ENCODE peak calls at places on chromosome 18, in four cellular contexts. B, X, S and I are unnamed samples.

GRCh38 chr18:28523758-28524475 is 347.0 kb upstream of the CDH2 start:
- DNase-seq in B (no peak), X (no peak), S (no peak), I (no peak)

GRCh38 chr18:12515550-12515949 is 107.8 kb downstream of the PRELID3A start:
- DNase-seq in B (no peak), X (no peak), S (no peak), I (no peak)

GRCh38 chr18:48488388-48488850 is 50.4 kb upstream of the CTIF start:
- DNase-seq in B (peak), X (no peak), S (peak), I (peak)

GRCh38 chr18:69432847-69433246 is 32.2 kb downstream of the DOK6 start:
- DNase-seq in B (no peak), X (no peak), S (no peak), I (no peak)

GRCh38 chr18:48575658-48576453 is 37.0 kb downstream of the CTIF start:
- DNase-seq in B (no peak), X (no peak), S (no peak), I (no peak)

GRCh38 chr18:67266591-67267237 is 249.8 kb downstream of the DSEL start:
- DNase-seq in B (no peak), X (no peak), S (peak), I (no peak)

GRCh38 chr18:78769502-78770113 is 210.0 kb upstream of the SALL3 start:
- DNase-seq in B (no peak), X (no peak), S (no peak), I (no peak)

GRCh38 chr18:61589053-61589723 is 256.0 kb downstream of the CDH20 start:
- DNase-seq in B (no peak), X (no peak), S (no peak), I (no peak)

GRCh38 chr18:36950282-36950681 is 121.4 kb downstream of the KIAA1328 start:
- DNase-seq in B (no peak), X (no peak), S (no peak), I (no peak)

GRCh38 chr18:54776282-54776977 is 51.8 kb upstream of the RAB27B start:
- DNase-seq in B (no peak), X (no peak), S (peak), I (no peak)

GRCh38 chr18:55268629-55269275 is 309.5 kb upstream of the CCDC68 start:
- DNase-seq in B (no peak), X (no peak), S (no peak), I (no peak)

GRCh38 chr18:9876523-9876866 is 9.3 kb upstream of the TXNDC2 start:
- DNase-seq in B (no peak), X (no peak), S (no peak), I (no peak)
- H3K27ac ChIP-seq in B (no peak), X (no peak), S (peak), I (no peak)

GRCh38 chr18:46002934-46003333 is 35.8 kb upstream of the EPG5 start:
- DNase-seq in B (no peak), X (no peak), S (no peak), I (no peak)
- H3K27ac ChIP-seq in B (no peak), X (no peak), S (no peak), I (no peak)

DNA sequence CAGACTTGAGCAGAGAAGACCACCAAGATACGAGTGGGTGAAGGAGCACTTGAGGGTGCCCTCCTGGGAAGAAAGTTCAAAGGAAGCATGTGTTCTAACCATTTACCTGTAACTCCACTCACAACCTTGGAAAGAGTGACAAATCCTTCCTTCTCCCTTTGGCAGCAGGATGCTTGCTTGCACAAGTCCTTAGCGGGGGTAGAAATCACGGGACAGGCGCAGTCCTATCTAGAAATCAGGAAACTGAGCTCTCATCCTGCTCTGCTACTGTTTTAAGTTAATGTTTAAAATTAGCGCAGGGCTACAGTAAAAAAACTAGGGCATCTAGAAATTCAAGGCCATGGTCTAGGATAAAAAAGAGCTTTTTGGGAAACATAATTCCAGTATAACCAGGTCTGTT is 100.9 kb upstream of the PTPRM start:
- DNase-seq in B (no peak), X (no peak), S (no peak), I (no peak)
- H3K27ac ChIP-seq in B (no peak), X (no peak), S (no peak), I (no peak)

DNA sequence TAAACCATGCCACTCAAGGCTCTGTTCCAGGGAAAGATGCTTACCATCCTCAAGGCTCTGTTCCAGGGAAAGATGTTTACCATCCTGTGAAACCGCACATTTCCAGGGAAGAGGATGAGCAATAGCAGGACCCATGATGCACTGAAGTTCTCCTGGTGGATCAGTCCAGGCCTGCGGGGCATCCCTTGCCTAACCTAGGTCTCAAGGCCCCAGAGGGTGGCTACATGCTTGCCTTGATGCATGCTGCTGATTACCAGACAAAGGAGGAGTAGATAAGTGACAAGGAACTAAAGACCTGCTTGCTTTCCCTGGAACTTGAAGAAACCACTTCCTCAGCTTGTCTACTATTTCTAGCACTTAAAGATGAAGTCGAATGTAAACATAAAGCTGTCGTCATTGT is 111.0 kb upstream of the LINC00305 start:
- DNase-seq in B (no peak), X (no peak), S (no peak), I (peak)
- H3K27ac ChIP-seq in B (no peak), X (no peak), S (no peak), I (no peak)

DNA sequence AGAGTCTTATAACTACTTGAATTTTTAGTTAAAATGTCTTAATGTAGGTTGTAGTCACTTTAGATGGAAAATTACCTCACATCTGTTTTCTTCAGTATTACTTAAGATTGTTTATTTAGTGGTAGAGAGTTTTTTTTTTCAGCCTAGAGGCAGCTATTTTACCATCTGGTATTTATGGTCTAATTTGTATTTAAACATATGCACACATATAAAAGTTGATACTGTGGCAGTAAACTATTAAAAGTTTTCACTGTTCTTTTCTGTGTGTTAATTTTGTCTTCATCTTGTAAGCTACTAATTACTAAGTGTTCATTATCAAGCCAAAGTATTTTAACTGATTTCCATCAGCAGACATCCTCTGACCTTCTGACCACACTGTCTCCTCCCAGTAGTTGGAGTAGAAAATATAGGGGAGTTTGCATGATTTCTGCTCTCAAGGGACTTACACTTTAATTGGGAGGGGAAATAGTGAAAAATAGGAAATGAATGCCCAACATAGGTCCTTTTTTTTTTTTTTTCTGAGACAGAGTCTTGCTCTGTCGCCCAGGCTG is 4.3 kb downstream of the PMAIP1 start:
- DNase-seq in B (no peak), X (no peak), S (no peak), I (no peak)
- H3K27ac ChIP-seq in B (no peak), X (peak), S (no peak), I (no peak)

GRCh38 chr18:57913686-57914085 is 110.6 kb upstream of the ATP8B1 start:
- DNase-seq in B (no peak), X (no peak), S (no peak), I (no peak)

GRCh38 chr18:57915848-57916596 is 112.9 kb upstream of the ATP8B1 start:
- DNase-seq in B (no peak), X (peak), S (no peak), I (no peak)

GRCh38 chr18:57918601-57919000 is 115.5 kb upstream of the ATP8B1 start:
- DNase-seq in B (no peak), X (no peak), S (no peak), I (no peak)

GRCh38 chr18:57915241-57915640 is 112.1 kb upstream of the ATP8B1 start:
- DNase-seq in B (no peak), X (no peak), S (no peak), I (no peak)

GRCh38 chr18:57916684-57917083 is 113.6 kb upstream of the ATP8B1 start:
- DNase-seq in B (no peak), X (no peak), S (no peak), I (no peak)
- H3K27ac ChIP-seq in B (no peak), X (no peak), S (no peak), I (no peak)